ENCODE peak calls at places on chromosomes 7 and 10, in seven cellular contexts. One of them, this sample, is unnamed.

GRCh38 chr10:31152421-31153133 is 120.9 kb upstream of the ZNF438 start:
- DNase-seq in stomach: no peak
- DNase-seq in epithelial cell of esophagus: no peak
- DNase-seq in cardiac fibroblast: no peak
- DNase-seq in heart left ventricle: peak
- DNase-seq in fibroblast of mammary gland: no peak
- DNase-seq in CD8-positive, alpha-beta T cell: no peak
- DNase-seq in this sample: no peak

GRCh38 chr7:21426286-21426957 is 1.5 kb upstream of the SP4 start:
- DNase-seq in fibroblast of mammary gland: peak
- DNase-seq in heart left ventricle: no peak
- DNase-seq in CD8-positive, alpha-beta T cell: no peak
- DNase-seq in epithelial cell of esophagus: peak
- DNase-seq in stomach: no peak
- DNase-seq in cardiac fibroblast: peak
- DNase-seq in this sample: peak

GRCh38 chr7:31735991-31736982 is 49.3 kb downstream of the PPP1R17 start:
- DNase-seq in cardiac fibroblast: peak
- DNase-seq in stomach: peak
- DNase-seq in epithelial cell of esophagus: peak
- DNase-seq in CD8-positive, alpha-beta T cell: no peak
- DNase-seq in heart left ventricle: peak
- DNase-seq in fibroblast of mammary gland: peak
- DNase-seq in this sample: peak

GRCh38 chr10:33258951-33259350 is 75.5 kb downstream of the NRP1 start:
- DNase-seq in epithelial cell of esophagus: peak
- DNase-seq in cardiac fibroblast: peak
- DNase-seq in fibroblast of mammary gland: no peak
- DNase-seq in heart left ventricle: no peak
- DNase-seq in stomach: no peak
- DNase-seq in CD8-positive, alpha-beta T cell: no peak
- DNase-seq in this sample: no peak

GRCh38 chr10:63700209-63700934 is 179.2 kb downstream of the REEP3 start:
- DNase-seq in epithelial cell of esophagus: peak
- DNase-seq in cardiac fibroblast: peak
- DNase-seq in fibroblast of mammary gland: peak
- DNase-seq in heart left ventricle: peak
- DNase-seq in CD8-positive, alpha-beta T cell: no peak
- DNase-seq in stomach: no peak
- DNase-seq in this sample: peak

GRCh38 chr10:44978570-44979280 is at the start of gene DEPP1:
- DNase-seq in cardiac fibroblast: peak
- DNase-seq in stomach: peak
- DNase-seq in CD8-positive, alpha-beta T cell: no peak
- DNase-seq in heart left ventricle: peak
- DNase-seq in fibroblast of mammary gland: peak
- DNase-seq in epithelial cell of esophagus: peak
- DNase-seq in this sample: peak

GRCh38 chr10:77637474-77637985 is at the start of gene KCNMA1:
- DNase-seq in epithelial cell of esophagus: peak
- DNase-seq in cardiac fibroblast: peak
- DNase-seq in stomach: no peak
- DNase-seq in CD8-positive, alpha-beta T cell: no peak
- DNase-seq in heart left ventricle: no peak
- DNase-seq in fibroblast of mammary gland: no peak
- DNase-seq in this sample: no peak

GRCh38 chr7:16174253-16174652 is 247.1 kb downstream of the CRPPA start:
- DNase-seq in CD8-positive, alpha-beta T cell: no peak
- DNase-seq in epithelial cell of esophagus: no peak
- DNase-seq in fibroblast of mammary gland: no peak
- DNase-seq in cardiac fibroblast: no peak
- DNase-seq in stomach: no peak
- DNase-seq in heart left ventricle: no peak
- DNase-seq in this sample: no peak

GRCh38 chr7:51299391-51300133 is 17.0 kb downstream of the COBL start:
- DNase-seq in epithelial cell of esophagus: no peak
- DNase-seq in CD8-positive, alpha-beta T cell: no peak
- DNase-seq in heart left ventricle: no peak
- DNase-seq in fibroblast of mammary gland: no peak
- DNase-seq in cardiac fibroblast: no peak
- DNase-seq in stomach: no peak
- DNase-seq in this sample: no peak

GRCh38 chr10:10209152-10209551 is 808.5 kb upstream of the CELF2 start:
- DNase-seq in fibroblast of mammary gland: peak
- DNase-seq in stomach: no peak
- DNase-seq in CD8-positive, alpha-beta T cell: no peak
- DNase-seq in cardiac fibroblast: peak
- DNase-seq in heart left ventricle: peak
- DNase-seq in epithelial cell of esophagus: peak
- DNase-seq in this sample: peak

GRCh38 chr10:131946321-131946751 is 35.4 kb downstream of the BNIP3 start:
- DNase-seq in cardiac fibroblast: peak
- DNase-seq in heart left ventricle: no peak
- DNase-seq in CD8-positive, alpha-beta T cell: no peak
- DNase-seq in stomach: no peak
- DNase-seq in fibroblast of mammary gland: peak
- DNase-seq in epithelial cell of esophagus: peak
- DNase-seq in this sample: peak

GRCh38 chr7:38368191-38368605 is 94.8 kb upstream of the TARP start:
- DNase-seq in fibroblast of mammary gland: peak
- DNase-seq in stomach: peak
- DNase-seq in CD8-positive, alpha-beta T cell: peak
- DNase-seq in cardiac fibroblast: peak
- DNase-seq in epithelial cell of esophagus: peak
- DNase-seq in heart left ventricle: peak
- DNase-seq in this sample: peak
- TF ChIP-seq CTCF in fibroblast of mammary gland: peak
- TF ChIP-seq CTCF in stomach: peak
- TF ChIP-seq CTCF in CD8-positive, alpha-beta T cell: peak
- TF ChIP-seq CTCF in cardiac fibroblast: peak
- TF ChIP-seq CTCF in epithelial cell of esophagus: peak
- TF ChIP-seq CTCF in heart left ventricle: peak
- TF ChIP-seq CTCF in this sample: peak

GRCh38 chr7:155728116-155728515 is 83.7 kb downstream of the RBM33 start:
- DNase-seq in fibroblast of mammary gland: no peak
- DNase-seq in epithelial cell of esophagus: no peak
- DNase-seq in CD8-positive, alpha-beta T cell: no peak
- DNase-seq in stomach: peak
- DNase-seq in heart left ventricle: peak
- DNase-seq in cardiac fibroblast: no peak
- DNase-seq in this sample: no peak

GRCh38 chr7:155727616-155728015 is 83.2 kb downstream of the RBM33 start:
- DNase-seq in epithelial cell of esophagus: no peak
- DNase-seq in stomach: no peak
- DNase-seq in cardiac fibroblast: no peak
- DNase-seq in CD8-positive, alpha-beta T cell: no peak
- DNase-seq in heart left ventricle: no peak
- DNase-seq in fibroblast of mammary gland: no peak
- DNase-seq in this sample: no peak

GRCh38 chr7:155722118-155722517 is 77.7 kb downstream of the RBM33 start:
- DNase-seq in epithelial cell of esophagus: no peak
- DNase-seq in heart left ventricle: no peak
- DNase-seq in stomach: no peak
- DNase-seq in cardiac fibroblast: no peak
- DNase-seq in CD8-positive, alpha-beta T cell: no peak
- DNase-seq in fibroblast of mammary gland: no peak
- DNase-seq in this sample: no peak

GRCh38 chr7:155722936-155723335 is 78.5 kb downstream of the RBM33 start:
- DNase-seq in CD8-positive, alpha-beta T cell: no peak
- DNase-seq in stomach: no peak
- DNase-seq in heart left ventricle: no peak
- DNase-seq in cardiac fibroblast: no peak
- DNase-seq in epithelial cell of esophagus: no peak
- DNase-seq in fibroblast of mammary gland: no peak
- DNase-seq in this sample: no peak

GRCh38 chr7:155725073-155725346 is 80.5 kb downstream of the RBM33 start:
- DNase-seq in stomach: no peak
- DNase-seq in fibroblast of mammary gland: no peak
- DNase-seq in heart left ventricle: no peak
- DNase-seq in epithelial cell of esophagus: no peak
- DNase-seq in cardiac fibroblast: no peak
- DNase-seq in CD8-positive, alpha-beta T cell: no peak
- DNase-seq in this sample: no peak
- H3K4me3 ChIP-seq in stomach: no peak
- H3K4me3 ChIP-seq in fibroblast of mammary gland: no peak
- H3K4me3 ChIP-seq in heart left ventricle: no peak
- H3K4me3 ChIP-seq in epithelial cell of esophagus: no peak
- H3K4me3 ChIP-seq in cardiac fibroblast: no peak
- H3K4me3 ChIP-seq in CD8-positive, alpha-beta T cell: no peak
- H3K4me3 ChIP-seq in this sample: no peak

DNA sequence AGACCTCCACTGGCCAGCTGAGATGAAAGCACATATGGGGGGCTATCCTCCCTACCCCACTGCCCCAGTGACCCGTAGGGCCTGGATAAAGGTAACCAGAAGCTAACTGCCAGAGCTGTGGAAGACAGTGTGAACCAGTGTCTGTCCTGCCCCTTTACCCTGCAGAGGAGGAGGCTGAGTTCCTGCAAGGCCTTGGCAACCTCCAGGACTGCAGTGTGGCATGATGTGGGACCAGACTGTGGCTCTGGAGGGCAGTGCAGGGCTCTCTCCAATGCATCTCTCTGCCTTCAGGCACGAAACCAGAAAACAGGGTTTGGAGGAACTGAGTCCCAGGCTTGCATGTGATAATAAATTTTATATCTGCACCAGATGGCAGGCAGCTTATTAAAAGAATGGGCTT is 93.1 kb downstream of the EPC1 start:
- DNase-seq in stomach: no peak
- DNase-seq in epithelial cell of esophagus: no peak
- DNase-seq in heart left ventricle: no peak
- DNase-seq in CD8-positive, alpha-beta T cell: no peak
- DNase-seq in cardiac fibroblast: no peak
- DNase-seq in fibroblast of mammary gland: no peak
- DNase-seq in this sample: no peak
- TF ChIP-seq CTCF in stomach: no peak
- TF ChIP-seq CTCF in epithelial cell of esophagus: no peak
- TF ChIP-seq CTCF in heart left ventricle: no peak
- TF ChIP-seq CTCF in CD8-positive, alpha-beta T cell: no peak
- TF ChIP-seq CTCF in cardiac fibroblast: no peak
- TF ChIP-seq CTCF in fibroblast of mammary gland: no peak
- TF ChIP-seq CTCF in this sample: no peak

GRCh38 chr7:92131093-92131492 is 3.2 kb downstream of the CYP51A1 start:
- DNase-seq in CD8-positive, alpha-beta T cell: no peak
- DNase-seq in cardiac fibroblast: no peak
- DNase-seq in fibroblast of mammary gland: no peak
- DNase-seq in epithelial cell of esophagus: no peak
- DNase-seq in stomach: no peak
- DNase-seq in heart left ventricle: no peak
- DNase-seq in this sample: no peak

GRCh38 chr7:92133737-92134270 is 473 bp downstream of the CYP51A1 start:
- DNase-seq in stomach: peak
- DNase-seq in heart left ventricle: peak
- DNase-seq in epithelial cell of esophagus: peak
- DNase-seq in CD8-positive, alpha-beta T cell: peak
- DNase-seq in fibroblast of mammary gland: peak
- DNase-seq in cardiac fibroblast: peak
- DNase-seq in this sample: peak

GRCh38 chr7:92134271-92135099 is at the start of gene CYP51A1:
- DNase-seq in CD8-positive, alpha-beta T cell: peak
- DNase-seq in heart left ventricle: peak
- DNase-seq in stomach: peak
- DNase-seq in epithelial cell of esophagus: peak
- DNase-seq in cardiac fibroblast: peak
- DNase-seq in fibroblast of mammary gland: peak
- DNase-seq in this sample: peak

GRCh38 chr7:92133133-92133736 is 1.0 kb downstream of the CYP51A1 start:
- DNase-seq in heart left ventricle: no peak
- DNase-seq in epithelial cell of esophagus: peak
- DNase-seq in cardiac fibroblast: peak
- DNase-seq in CD8-positive, alpha-beta T cell: no peak
- DNase-seq in fibroblast of mammary gland: no peak
- DNase-seq in stomach: no peak
- DNase-seq in this sample: peak

DNA sequence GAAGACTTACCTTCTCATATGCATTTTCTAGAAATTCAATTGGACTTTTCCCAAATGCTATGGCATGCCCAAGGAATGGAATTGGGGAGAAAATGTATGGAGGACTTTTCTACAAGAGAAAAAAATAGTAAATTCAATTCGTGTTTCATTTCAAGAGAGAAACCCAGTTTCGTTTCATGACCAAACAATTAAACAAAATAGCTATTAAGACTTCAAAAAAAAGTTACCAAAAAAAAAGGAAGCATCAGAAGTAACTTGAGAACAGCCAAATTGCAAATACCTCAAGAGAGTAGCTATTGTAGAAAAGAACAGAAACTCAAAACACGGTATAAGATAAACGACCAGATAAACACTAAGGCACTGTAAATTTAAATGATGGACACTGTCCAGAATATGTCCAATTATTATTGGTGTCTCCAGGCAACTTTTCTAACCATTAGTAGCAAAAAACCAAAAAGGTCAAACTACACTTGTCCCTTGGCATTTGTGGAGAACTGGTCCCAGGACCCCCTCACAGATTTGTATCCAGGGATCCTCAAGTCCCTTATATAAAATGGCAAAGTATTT is 2.4 kb downstream of the CYP51A1 start:
- DNase-seq in cardiac fibroblast: no peak
- DNase-seq in fibroblast of mammary gland: no peak
- DNase-seq in epithelial cell of esophagus: no peak
- DNase-seq in CD8-positive, alpha-beta T cell: no peak
- DNase-seq in heart left ventricle: no peak
- DNase-seq in stomach: no peak
- DNase-seq in this sample: no peak
- H3K4me3 ChIP-seq in cardiac fibroblast: peak
- H3K4me3 ChIP-seq in fibroblast of mammary gland: peak
- H3K4me3 ChIP-seq in epithelial cell of esophagus: peak
- H3K4me3 ChIP-seq in CD8-positive, alpha-beta T cell: no peak
- H3K4me3 ChIP-seq in heart left ventricle: no peak
- H3K4me3 ChIP-seq in stomach: no peak
- H3K4me3 ChIP-seq in this sample: peak

GRCh38 chr7:72182036-72182435 is 230.1 kb downstream of the CALN1 start:
- DNase-seq in epithelial cell of esophagus: no peak
- DNase-seq in CD8-positive, alpha-beta T cell: no peak
- DNase-seq in fibroblast of mammary gland: no peak
- DNase-seq in heart left ventricle: no peak
- DNase-seq in stomach: no peak
- DNase-seq in cardiac fibroblast: no peak
- DNase-seq in this sample: no peak

GRCh38 chr7:72187179-72187578 is 225.0 kb downstream of the CALN1 start:
- DNase-seq in heart left ventricle: no peak
- DNase-seq in cardiac fibroblast: no peak
- DNase-seq in epithelial cell of esophagus: no peak
- DNase-seq in stomach: no peak
- DNase-seq in CD8-positive, alpha-beta T cell: no peak
- DNase-seq in fibroblast of mammary gland: no peak
- DNase-seq in this sample: no peak

GRCh38 chr7:72183835-72184234 is 228.3 kb downstream of the CALN1 start:
- DNase-seq in CD8-positive, alpha-beta T cell: no peak
- DNase-seq in heart left ventricle: no peak
- DNase-seq in stomach: no peak
- DNase-seq in epithelial cell of esophagus: no peak
- DNase-seq in cardiac fibroblast: peak
- DNase-seq in fibroblast of mammary gland: peak
- DNase-seq in this sample: no peak
- TF ChIP-seq CTCF in CD8-positive, alpha-beta T cell: no peak
- TF ChIP-seq CTCF in heart left ventricle: peak
- TF ChIP-seq CTCF in stomach: no peak
- TF ChIP-seq CTCF in epithelial cell of esophagus: no peak
- TF ChIP-seq CTCF in cardiac fibroblast: no peak
- TF ChIP-seq CTCF in fibroblast of mammary gland: peak
- TF ChIP-seq CTCF in this sample: no peak

GRCh38 chr7:155361363-155361680 is 63.6 kb downstream of the INSIG1 start:
- DNase-seq in stomach: no peak
- DNase-seq in cardiac fibroblast: no peak
- DNase-seq in fibroblast of mammary gland: no peak
- DNase-seq in epithelial cell of esophagus: no peak
- DNase-seq in CD8-positive, alpha-beta T cell: no peak
- DNase-seq in heart left ventricle: no peak
- DNase-seq in this sample: no peak
- H3K4me3 ChIP-seq in stomach: no peak
- H3K4me3 ChIP-seq in cardiac fibroblast: no peak
- H3K4me3 ChIP-seq in fibroblast of mammary gland: no peak
- H3K4me3 ChIP-seq in epithelial cell of esophagus: no peak
- H3K4me3 ChIP-seq in CD8-positive, alpha-beta T cell: no peak
- H3K4me3 ChIP-seq in heart left ventricle: no peak
- H3K4me3 ChIP-seq in this sample: no peak